ENCODE peak calls at places on chromosomes 11 and 22, in seven cellular contexts. Y, W, M, C, B, I and O are unnamed samples.
A peak's percentile ranks its signal among the peaks of the same experiment; 100 is the strongest.

GRCh38 chr11:2450321-2451041 is 5.7 kb downstream of the KCNQ1 start:
- DNase-seq in Y (peak; percentile 5), W (no peak), M (no peak), C (no peak), B (no peak), I (no peak), O (no peak)

GRCh38 chr11:7421136-7421535 is 64.2 kb upstream of the OLFML1 start:
- DNase-seq in Y (no peak), W (no peak), M (no peak), C (no peak), B (no peak), I (no peak), O (no peak)

GRCh38 chr11:63146586-63146985 is 2.6 kb upstream of the SLC22A24 start:
- DNase-seq in Y (no peak), W (no peak), M (no peak), C (no peak), B (no peak), I (no peak), O (no peak)

GRCh38 chr11:105942951-105943350 is 79.1 kb downstream of the MSANTD4 start:
- DNase-seq in Y (no peak), W (no peak), M (no peak), C (peak; percentile 39), B (no peak), I (no peak), O (no peak)

GRCh38 chr22:50608996-50609395 is 8.4 kb downstream of the MAPK8IP2 start:
- DNase-seq in Y (no peak), W (no peak), M (no peak), C (no peak), B (no peak), I (no peak), O (no peak)

GRCh38 chr22:45456811-45457210 is 43.3 kb downstream of the RIBC2 start:
- DNase-seq in Y (peak; percentile 26), W (no peak), M (no peak), C (no peak), B (no peak), I (no peak), O (no peak)

GRCh38 chr11:1837171-1838076 is 1.4 kb upstream of the TNNI2 start:
- DNase-seq in Y (peak; percentile 81), W (peak; percentile 40), M (peak; percentile 86), C (peak; percentile 72), B (no peak), I (peak; percentile 63), O (peak; percentile 54)

GRCh38 chr22:20171288-20172037 is 20.6 kb upstream of the CCDC188 start:
- DNase-seq in Y (no peak), W (no peak), M (no peak), C (no peak), B (no peak), I (no peak), O (no peak)

GRCh38 chr11:11620966-11621880 is 582 bp downstream of the GALNT18 start:
- DNase-seq in Y (peak; percentile 37), W (no peak), M (no peak), C (peak; percentile 35), B (peak; percentile 17), I (no peak), O (peak; percentile 48)

GRCh38 chr11:11622772-11623531 is 1.1 kb upstream of the GALNT18 start:
- DNase-seq in Y (no peak), W (no peak), M (no peak), C (no peak), B (no peak), I (no peak), O (no peak)

GRCh38 chr11:11618973-11619435 is 2.8 kb downstream of the GALNT18 start:
- DNase-seq in Y (no peak), W (no peak), M (no peak), C (no peak), B (no peak), I (no peak), O (no peak)

GRCh38 chr11:11621881-11622706 is at the start of gene GALNT18:
- DNase-seq in Y (peak; percentile 91), W (peak; percentile 70), M (no peak), C (peak; percentile 88), B (peak; percentile 83), I (peak; percentile 97), O (peak; percentile 96)

GRCh38 chr11:11620251-11620965 is 1.4 kb downstream of the GALNT18 start:
- DNase-seq in Y (peak; percentile 27), W (no peak), M (no peak), C (peak; percentile 27), B (no peak), I (peak; percentile 51), O (no peak)
- H3K4me3 ChIP-seq in Y (peak overlapping the region; percentile 64), W (peak overlapping the region; percentile 70), M (no peak overlapping the region), C (peak overlapping the region; percentile 64), B (peak overlapping the region; percentile 64), I (peak overlapping the region; percentile 46), O (peak overlapping the region; percentile 84)

DNA sequence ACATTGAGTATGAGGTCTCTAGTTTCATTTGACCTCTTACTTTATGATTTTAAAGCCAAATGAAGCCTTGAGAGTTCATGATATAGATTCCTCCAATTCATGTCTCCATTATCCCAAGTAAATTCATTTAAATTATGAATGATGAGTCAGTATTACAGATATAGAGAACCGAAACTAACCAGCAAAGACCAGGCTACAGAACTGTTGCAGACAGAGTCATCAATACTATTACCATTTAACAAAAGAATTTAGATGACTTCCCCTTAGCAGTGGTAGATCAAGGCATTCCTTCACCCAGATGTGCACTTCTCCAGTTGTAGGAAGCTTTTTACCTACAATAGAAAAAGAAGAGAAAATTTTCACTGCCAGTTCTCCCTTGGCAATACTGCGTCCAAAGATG is 11.8 kb upstream of the CCDC89 start:
- DNase-seq in Y (no peak), W (no peak), M (no peak), C (no peak), B (no peak), I (no peak), O (no peak)
- H3K36me3 ChIP-seq in Y (no peaks in the 10 kb centered on the region), W (no peaks in the 10 kb centered on the region), M (no peaks in the 10 kb centered on the region), C (peaks cover 11% of the 10 kb centered on the region), B (no peaks in the 10 kb centered on the region), I (no peaks in the 10 kb centered on the region), O (peaks cover 16% of the 10 kb centered on the region)

DNA sequence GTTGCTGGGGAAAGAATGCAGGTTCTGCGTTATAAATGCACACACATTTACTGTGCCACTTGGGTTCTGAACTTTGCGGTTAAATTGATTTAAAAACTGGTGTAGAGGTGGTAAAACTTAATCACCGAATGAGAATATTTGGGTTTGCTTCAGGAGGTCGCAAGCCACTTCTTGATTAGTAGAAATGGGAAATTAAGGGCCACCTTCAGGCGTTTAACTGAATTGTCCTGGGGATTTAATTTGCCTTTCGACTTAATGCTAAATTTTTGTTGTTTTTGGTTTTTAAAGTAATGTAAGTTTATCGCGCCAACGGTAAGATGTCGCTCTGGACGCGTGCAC is 460 bp upstream of the NCR3LG1 start:
- DNase-seq in Y (no peak), W (no peak), M (no peak), C (no peak), B (no peak), I (no peak), O (no peak)
- H3K4me3 ChIP-seq in Y (peak overlapping the region; percentile 67), W (peak overlapping the region; percentile 66), M (peak overlapping the region; percentile 62), C (peak overlapping the region; percentile 69), B (peak overlapping the region; percentile 72), I (no peak overlapping the region), O (no peak overlapping the region)

DNA sequence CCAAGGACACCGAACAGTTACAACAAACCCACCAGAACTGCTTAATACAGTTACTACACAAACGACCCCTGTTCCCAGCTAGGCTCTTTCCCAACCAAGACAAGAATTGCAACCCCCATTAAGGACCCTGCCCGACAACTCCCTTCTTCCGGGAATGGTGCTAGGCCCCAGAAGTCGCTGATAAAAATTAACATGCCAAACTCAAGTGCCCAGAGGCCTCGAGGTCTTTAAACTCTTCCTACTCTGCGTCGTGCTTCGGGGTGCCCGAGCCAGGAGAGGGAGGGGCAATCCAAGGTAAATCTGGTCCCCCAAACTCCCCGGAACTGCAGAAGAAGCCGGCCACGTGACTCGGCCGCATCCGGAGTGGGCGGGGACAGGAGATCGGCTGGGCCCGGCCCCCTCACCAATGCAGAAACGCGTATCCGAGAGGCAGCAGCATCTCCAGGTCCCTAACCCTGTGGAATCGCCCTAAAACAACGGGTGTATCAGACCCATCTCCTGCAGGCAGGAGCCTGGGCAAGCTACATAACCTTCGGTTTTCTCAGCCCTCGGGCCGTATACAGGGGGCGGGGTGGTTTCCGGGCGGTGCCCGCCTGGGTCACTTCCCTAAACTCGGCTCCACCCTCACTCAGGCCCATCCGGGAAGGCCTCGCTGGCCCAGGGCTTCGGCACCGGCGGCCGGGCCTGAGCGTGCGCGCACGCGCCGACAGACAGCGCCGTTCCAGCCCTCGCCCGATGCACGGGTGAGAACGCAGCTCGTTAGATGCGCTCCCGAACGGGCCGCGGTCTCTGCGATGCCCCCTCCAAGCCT is 1.1 kb downstream of the CFL1 start:
- DNase-seq in Y (peak; percentile 79), W (peak; percentile 80), M (peak; percentile 86), C (peak; percentile 68), B (peak; percentile 40), I (peak; percentile 76), O (peak; percentile 72)
- H3K36me3 ChIP-seq in Y (no peaks in the 10 kb centered on the region), W (peaks cover 2% of the 10 kb centered on the region), M (peaks cover 70% of the 10 kb centered on the region), C (peaks cover 46% of the 10 kb centered on the region), B (peaks cover 37% of the 10 kb centered on the region), I (peaks cover 23% of the 10 kb centered on the region), O (peaks cover 64% of the 10 kb centered on the region)